ENCODE peak calls at places on chromosomes 11 and 22, in six cellular contexts. H, T, Q, S, Z and E are unnamed samples.
A peak's percentile ranks its signal among the peaks of the same experiment; 100 is the strongest.

GRCh38 chr11:114348200-114349191 is 51.8 kb downstream of the C11orf71 start:
- DNase-seq in T (peak; percentile 33), Q (peak; percentile 8), Z (peak; percentile 49), H (peak; percentile 24), S (no peak), E (peak; percentile 79)

GRCh38 chr11:128867277-128867676 is at the start of gene KCNJ1:
- DNase-seq in Q (no peak), S (no peak), Z (no peak), T (no peak), H (no peak), E (no peak)

GRCh38 chr11:76614471-76615183 is 55.9 kb downstream of the LRRC32 start:
- DNase-seq in Q (no peak), Z (no peak), S (no peak), T (no peak), H (no peak), E (no peak)

GRCh38 chr11:22416462-22416861 is 78.3 kb downstream of the SLC17A6 start:
- DNase-seq in Q (no peak), H (no peak), T (no peak), Z (no peak), S (no peak), E (no peak)

GRCh38 chr11:75867778-75868374 is 52.9 kb downstream of the UVRAG start:
- DNase-seq in H (peak; percentile 47), S (peak; percentile 42), Z (no peak), T (peak; percentile 14), Q (peak; percentile 50), E (peak; percentile 57)

GRCh38 chr22:42270178-42270511 is 308 bp downstream of the TCF20 start:
- DNase-seq in H (peak; percentile 34), Q (peak; percentile 26), Z (no peak), S (no peak), T (no peak), E (no peak)

GRCh38 chr11:1762537-1763302 is 1.0 kb downstream of the CTSD start:
- DNase-seq in S (no peak), T (no peak), Z (peak; percentile 91), Q (peak; percentile 89), H (no peak), E (no peak)

GRCh38 chr22:22857607-22858558 is 29.7 kb upstream of the IGLL5 start:
- DNase-seq in Q (no peak), Z (no peak), H (no peak), S (no peak), T (no peak), E (no peak)

GRCh38 chr11:645536-645935 is 8.5 kb downstream of the DRD4 start:
- DNase-seq in Q (no peak), H (no peak), S (no peak), T (no peak), Z (no peak), E (no peak)

GRCh38 chr11:91792779-91793262 is 431.8 kb upstream of the FAT3 start:
- DNase-seq in S (no peak), Z (no peak), Q (no peak), T (no peak), H (no peak), E (no peak)

GRCh38 chr11:114169321-114169749 is 109.8 kb downstream of the ZBTB16 start:
- DNase-seq in T (no peak), H (no peak), S (no peak), Z (no peak), Q (no peak), E (peak; percentile 60)

GRCh38 chr22:19845369-19845722 is 9.3 kb downstream of the GNB1L start:
- DNase-seq in Z (no peak), H (no peak), Q (no peak), T (no peak), S (no peak), E (no peak)

GRCh38 chr11:117761993-117762392 is 35.0 kb downstream of the DSCAML1 start:
- DNase-seq in Z (no peak), S (no peak), H (no peak), Q (no peak), T (no peak), E (no peak)

GRCh38 chr11:77502501-77502900 is 28.6 kb upstream of the PAK1 start:
- DNase-seq in Z (no peak), T (no peak), H (no peak), S (no peak), Q (no peak), E (no peak)

GRCh38 chr11:34940026-34940677 is 23.7 kb downstream of the PDHX start:
- DNase-seq in Z (no peak), T (peak; percentile 88), Q (no peak), H (no peak), S (peak; percentile 18), E (no peak)

GRCh38 chr11:64750361-64751054 is 6.6 kb upstream of the RASGRP2 start:
- DNase-seq in S (no peak), H (no peak), Z (no peak), T (no peak), Q (no peak), E (no peak)
- TF ChIP-seq CTCF in S (no peak), H (no peak), Z (no peak), T (peak; percentile 4), Q (no peak), E (peak; percentile 40)

GRCh38 chr11:65553301-65554001 is 4.7 kb downstream of the LTBP3 start:
- DNase-seq in Z (peak; percentile 52), H (peak; percentile 76), Q (no peak), S (no peak), T (no peak), E (no peak)

GRCh38 chr11:65549088-65549487 is 9.1 kb downstream of the LTBP3 start:
- DNase-seq in Q (no peak), H (no peak), T (no peak), Z (no peak), S (no peak), E (no peak)

GRCh38 chr11:65552413-65552951 is 5.7 kb downstream of the LTBP3 start:
- DNase-seq in T (no peak), S (no peak), H (no peak), Q (no peak), Z (no peak), E (no peak)

GRCh38 chr11:65554057-65554818 is 3.9 kb downstream of the LTBP3 start:
- DNase-seq in T (no peak), Z (no peak), Q (no peak), H (no peak), S (no peak), E (no peak)

DNA sequence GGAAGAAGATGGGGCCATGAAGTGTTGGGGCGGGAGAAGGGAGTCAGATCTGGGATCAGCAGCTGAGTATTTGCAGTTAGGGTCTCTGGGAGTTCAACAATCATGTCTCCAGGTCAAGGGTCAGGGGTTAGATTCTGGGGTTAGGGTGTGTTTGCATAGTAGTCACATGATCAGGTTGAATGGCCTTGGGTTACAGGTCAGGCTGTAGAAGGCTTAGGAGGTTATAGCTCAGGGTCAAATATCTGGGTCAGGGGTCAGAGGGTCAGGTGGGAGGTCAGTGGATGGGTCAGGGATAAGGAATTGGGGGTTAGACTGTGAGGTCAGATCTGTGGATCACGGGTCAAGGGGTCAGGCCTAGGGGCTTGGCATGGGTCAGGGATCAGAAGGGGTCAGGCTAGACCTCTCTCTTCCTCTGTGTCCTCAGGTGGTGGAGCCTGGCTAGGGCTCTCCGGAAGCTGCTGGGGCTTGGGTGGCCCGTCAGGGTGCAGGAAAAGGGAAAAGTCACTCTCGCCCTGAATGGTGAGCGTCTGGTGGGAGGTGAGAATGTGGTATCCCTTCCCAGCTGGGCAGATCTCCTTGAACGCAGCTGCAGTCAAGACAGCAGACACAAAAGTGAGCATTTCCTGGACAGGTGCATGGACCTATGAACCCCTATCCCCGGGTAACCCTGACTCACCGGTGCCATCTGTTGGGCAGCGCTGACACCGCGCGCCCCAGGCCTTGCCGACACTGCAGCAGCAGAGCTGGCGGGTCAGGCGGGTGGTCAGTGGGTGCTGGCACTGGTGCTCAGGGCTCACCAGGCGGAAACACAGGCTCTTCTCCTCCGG is 6.4 kb downstream of the LTBP3 start:
- DNase-seq in H (peak; percentile 70), Q (no peak), T (no peak), S (peak; percentile 75), Z (peak; percentile 90), E (no peak)
- TF ChIP-seq CTCF in H (peak; percentile 53), Q (peak; percentile 54), T (peak; percentile 9), S (peak; percentile 84), Z (peak; percentile 67), E (peak; percentile 68)

GRCh38 chr11:69599502-69599901 is 41.5 kb upstream of the CCND1 start:
- DNase-seq in Z (no peak), H (no peak), T (no peak), S (no peak), Q (peak; percentile 61), E (no peak)

GRCh38 chr11:69601346-69601975 is 39.5 kb upstream of the CCND1 start:
- DNase-seq in T (no peak), H (no peak), Q (no peak), S (no peak), Z (no peak), E (no peak)

GRCh38 chr11:69595805-69596665 is 44.9 kb upstream of the CCND1 start:
- DNase-seq in S (no peak), H (no peak), Q (no peak), T (no peak), Z (no peak), E (no peak)

GRCh38 chr11:69594481-69594880 is 46.5 kb upstream of the CCND1 start:
- DNase-seq in T (no peak), S (no peak), H (no peak), Z (no peak), Q (no peak), E (no peak)

DNA sequence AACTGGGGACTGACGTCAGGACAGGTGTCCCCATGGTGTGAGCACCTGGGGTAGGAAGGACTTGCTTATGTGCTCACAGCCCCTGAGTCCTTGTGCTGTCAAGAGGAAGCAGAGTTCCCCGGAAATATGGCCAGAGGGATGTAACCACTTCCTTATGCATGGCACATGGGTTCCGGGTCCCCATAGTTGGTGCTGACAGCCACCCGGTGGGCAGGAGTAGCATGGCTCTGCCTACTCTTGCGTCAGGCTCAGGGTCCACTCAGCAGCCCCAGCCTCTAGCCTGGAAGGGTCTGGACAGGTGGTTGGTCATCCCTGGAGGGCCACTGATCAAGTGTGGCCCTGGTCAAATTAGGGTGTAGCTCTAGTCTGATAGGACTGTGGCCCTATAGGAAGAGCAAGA is 42.8 kb upstream of the CCND1 start:
- DNase-seq in H (no peak), S (no peak), Q (peak; percentile 22), Z (no peak), T (no peak), E (no peak)
- TF ChIP-seq CTCF in H (no peak), S (no peak), Q (no peak), Z (no peak), T (no peak), E (peak; percentile 31)

GRCh38 chr22:26558246-26558895 is 31.6 kb downstream of the TPST2 start:
- DNase-seq in Q (no peak), S (no peak), T (peak; percentile 34), Z (no peak), H (no peak), E (no peak)
- TF ChIP-seq CTCF in Q (no peak), S (no peak), T (no peak), Z (no peak), H (no peak), E (no peak)

DNA sequence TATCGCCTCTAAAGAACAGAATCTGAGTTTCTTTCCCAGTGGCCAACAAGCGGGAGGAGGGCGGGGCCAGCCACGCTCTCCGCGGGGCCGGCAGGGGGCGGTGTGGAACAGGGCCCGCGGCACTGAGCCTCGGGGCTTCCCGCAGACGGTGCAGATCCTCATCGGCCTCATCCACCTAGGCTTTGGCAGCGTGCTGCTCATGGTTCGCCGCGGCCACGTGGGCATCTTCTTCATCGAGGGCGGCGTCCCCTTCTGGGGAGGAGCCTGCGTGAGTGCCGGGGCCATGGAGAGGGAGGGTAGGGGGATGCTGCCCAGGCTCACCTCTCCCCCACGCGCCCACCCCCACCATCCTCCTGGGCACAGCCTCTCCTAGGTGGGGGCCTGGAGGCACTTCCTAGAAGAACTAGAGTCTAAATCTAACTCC is 10.7 kb downstream of the MS4A15 start:
- DNase-seq in T (no peak), Z (no peak), H (no peak), Q (no peak), S (no peak), E (no peak)
- TF ChIP-seq CTCF in T (peak; percentile 16), Z (peak; percentile 38), H (no peak), Q (peak; percentile 14), S (peak; percentile 31), E (peak; percentile 69)